ENCODE peak calls at places on chromosomes 5 and 9, in nine cellular contexts. J, I, S, R, L, D, H, A and E are unnamed samples. For H3K4me1, the result is how much of the 10 kb centered on the place peaks cover.

GRCh38 chr9:88974641-88975040 is 16.6 kb upstream of the S1PR3 start:
- DNase-seq in H (no peak), D (no peak), S (no peak), I (no peak), J (no peak), R (no peak), L (no peak), A (no peak), E (no peak)

GRCh38 chr9:93300585-93301081 is 116.7 kb downstream of the WNK2 start:
- DNase-seq in I (no peak), L (no peak), R (no peak), D (no peak), S (no peak), J (peak), A (no peak), H (no peak), E (peak)

GRCh38 chr9:34493972-34494535 is 28.7 kb downstream of the ENHO start:
- DNase-seq in I (peak), A (peak), J (peak), L (peak), R (no peak), H (peak), D (peak), S (peak), E (no peak)

GRCh38 chr5:62306494-62307363 is 723 bp downstream of the KIF2A start:
- DNase-seq in A (no peak), R (no peak), I (peak), D (peak), J (peak), S (peak), L (peak), H (peak), E (peak)

GRCh38 chr9:13049223-13049622 is 230.3 kb downstream of the MPDZ start:
- DNase-seq in H (no peak), A (no peak), J (no peak), S (no peak), D (no peak), R (no peak), L (no peak), I (no peak), E (no peak)

GRCh38 chr5:173472784-173473278 is 143.6 kb downstream of the BOD1 start:
- DNase-seq in A (no peak), D (no peak), S (no peak), I (no peak), R (no peak), H (peak), L (no peak), J (no peak), E (no peak)

GRCh38 chr9:125227761-125228160 is 13.4 kb downstream of the HSPA5 start:
- DNase-seq in S (no peak), J (no peak), D (no peak), H (no peak), I (no peak), A (no peak), L (no peak), R (no peak), E (no peak)

GRCh38 chr5:141683596-141684161 is 1.6 kb upstream of the ARAP3 start:
- DNase-seq in A (no peak), D (no peak), L (no peak), H (no peak), R (no peak), I (no peak), S (no peak), J (no peak), E (no peak)

GRCh38 chr9:35515766-35516165 is 25.9 kb downstream of the RUSC2 start:
- DNase-seq in I (peak), R (no peak), L (no peak), D (no peak), A (no peak), S (no peak), J (no peak), H (no peak), E (no peak)

GRCh38 chr5:61304611-61305369 is 27.3 kb upstream of the ZSWIM6 start:
- DNase-seq in D (no peak), A (no peak), R (no peak), H (peak), S (no peak), L (no peak), I (peak), J (peak), E (peak)

GRCh38 chr9:23073136-23073535 is 626.5 kb downstream of the DMRTA1 start:
- DNase-seq in H (no peak), R (no peak), L (no peak), J (no peak), D (no peak), S (no peak), I (no peak), A (no peak), E (no peak)

GRCh38 chr5:5178121-5178520 is 38.0 kb downstream of the ADAMTS16 start:
- DNase-seq in L (no peak), R (no peak), D (no peak), J (no peak), H (no peak), S (no peak), A (no peak), I (peak), E (no peak)

GRCh38 chr5:159099049-159099760 is 511 bp downstream of the EBF1 start:
- DNase-seq in S (peak), J (peak), A (peak), D (no peak), I (peak), H (peak), R (no peak), L (peak), E (peak)

GRCh38 chr9:33210006-33210715 is 29.8 kb upstream of the SPINK4 start:
- DNase-seq in H (no peak), L (no peak), A (no peak), R (no peak), S (no peak), J (no peak), I (no peak), D (no peak), E (no peak)

GRCh38 chr9:83472221-83472665 is 66.0 kb downstream of the FRMD3 start:
- DNase-seq in H (peak), A (no peak), R (no peak), I (peak), J (peak), S (no peak), L (peak), D (no peak), E (no peak)

GRCh38 chr5:58188287-58188651 is 271.6 kb downstream of the PLK2 start:
- DNase-seq in D (no peak), I (peak), L (no peak), H (peak), J (no peak), R (no peak), S (no peak), A (no peak), E (no peak)

GRCh38 chr5:96259211-96259772 is 173.8 kb downstream of the PCSK1 start:
- DNase-seq in D (no peak), H (peak), R (peak), L (no peak), A (no peak), J (no peak), I (peak), S (no peak), E (no peak)

GRCh38 chr5:28523887-28524637 is 1485.7 kb upstream of the CDH9 start:
- DNase-seq in H (peak), J (no peak), I (peak), D (peak), S (no peak), A (no peak), L (no peak), R (no peak), E (no peak)

GRCh38 chr9:19074836-19075235 is 25.6 kb downstream of the RRAGA start:
- DNase-seq in L (no peak), J (no peak), A (no peak), I (no peak), H (peak), D (no peak), S (no peak), R (no peak), E (no peak)

GRCh38 chr5:168411871-168412270 is 74.4 kb upstream of the RARS1 start:
- DNase-seq in R (no peak), J (no peak), D (no peak), L (no peak), H (no peak), S (no peak), A (no peak), I (no peak), E (no peak)

GRCh38 chr5:160833806-160834205 is 18.2 kb downstream of the ATP10B start:
- DNase-seq in D (no peak), J (no peak), R (no peak), S (no peak), A (no peak), H (no peak), I (no peak), L (no peak), E (no peak)
- H3K4me3 ChIP-seq in D (no peak), J (no peak), R (no peak), S (no peak), A (no peak), H (no peak), I (no peak), L (no peak), E (no peak)

GRCh38 chr5:116531117-116531516 is 43.5 kb downstream of the SEMA6A start:
- DNase-seq in S (no peak), A (no peak), D (no peak), J (no peak), L (no peak), I (no peak), R (no peak), H (no peak), E (no peak)

GRCh38 chr5:116534988-116535387 is 39.6 kb downstream of the SEMA6A start:
- DNase-seq in D (no peak), I (no peak), J (no peak), R (no peak), H (no peak), L (no peak), A (no peak), S (no peak), E (no peak)

GRCh38 chr5:116531635-116532034 is 43.0 kb downstream of the SEMA6A start:
- DNase-seq in A (no peak), I (no peak), H (no peak), R (no peak), S (no peak), L (no peak), J (no peak), D (no peak), E (no peak)

GRCh38 chr5:116530276-116530675 is 44.3 kb downstream of the SEMA6A start:
- DNase-seq in I (no peak), R (no peak), L (no peak), S (no peak), J (no peak), D (no peak), A (no peak), H (no peak), E (no peak)

GRCh38 chr5:116532762-116533525 is 41.7 kb downstream of the SEMA6A start:
- DNase-seq in S (no peak), J (no peak), D (no peak), R (no peak), I (no peak), L (no peak), A (no peak), H (no peak), E (no peak)
- TF ChIP-seq CTCF in S (no peak), J (no peak), D (no peak), R (no peak), I (no peak), L (no peak), A (no peak), H (no peak), E (no peak)

GRCh38 chr9:113987526-113987925 is 90.6 kb downstream of the AMBP start:
- DNase-seq in H (no peak), S (no peak), L (no peak), R (no peak), A (no peak), J (no peak), D (no peak), I (no peak), E (no peak)
- H3K4me1 ChIP-seq in H (under half), S (under half), L (under half), R (under half), A (under half), J (under half), D (under half), I (under half), E (under half)

DNA sequence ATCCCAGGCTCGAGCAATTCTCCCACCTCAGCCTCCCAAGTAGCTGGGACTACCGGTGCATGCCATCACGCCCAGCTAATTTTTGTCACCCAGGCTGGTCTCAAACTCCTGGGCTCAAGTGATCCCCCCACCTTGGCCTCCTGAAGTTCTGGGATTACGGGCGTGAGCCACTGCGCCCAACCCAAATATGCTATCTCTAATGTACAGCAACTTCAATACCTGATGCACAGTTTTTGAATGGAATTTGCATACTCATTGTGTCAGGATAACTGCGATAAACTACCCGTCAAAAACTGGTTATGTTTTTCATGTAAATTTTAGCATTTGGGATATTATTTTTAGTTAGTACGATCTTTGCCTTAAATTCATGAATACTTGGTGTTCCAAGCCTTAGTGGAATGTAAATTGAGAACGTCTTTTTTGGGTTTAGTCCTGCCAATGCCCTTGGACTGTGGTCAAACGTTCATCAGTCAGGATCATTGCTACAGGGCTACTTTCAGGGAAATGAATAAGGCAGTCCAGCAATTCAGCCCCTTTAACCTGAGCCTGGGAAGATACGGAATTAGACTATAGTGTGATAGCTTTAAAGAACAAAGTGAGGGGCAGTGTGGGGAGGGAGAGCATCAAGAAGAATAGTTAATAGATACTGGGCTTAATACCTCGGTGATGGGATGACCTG is 4.5 kb downstream of the UGCG start:
- DNase-seq in H (no peak), I (no peak), J (no peak), D (no peak), S (no peak), R (no peak), L (no peak), A (no peak), E (no peak)
- H3K4me3 ChIP-seq in H (peak), I (no peak), J (no peak), D (no peak), S (no peak), R (peak), L (no peak), A (no peak), E (peak)

GRCh38 chr5:37495210-37495609 is 116.1 kb downstream of the WDR70 start:
- DNase-seq in S (no peak), D (no peak), H (peak), R (no peak), J (no peak), L (no peak), A (no peak), I (peak), E (no peak)
- TF ChIP-seq CTCF in S (no peak), D (no peak), H (peak), R (no peak), J (no peak), L (no peak), A (no peak), I (peak), E (no peak)

GRCh38 chr5:139662617-139663016 is 14.5 kb downstream of the CXXC5 start:
- DNase-seq in L (no peak), A (no peak), S (no peak), H (no peak), J (no peak), I (no peak), D (no peak), R (no peak), E (no peak)
- H3K4me1 ChIP-seq in L (half or more), A (under half), S (under half), H (under half), J (under half), I (half or more), D (half or more), R (half or more), E (half or more)

GRCh38 chr5:77305921-77306320 is 95.4 kb downstream of the PDE8B start:
- DNase-seq in S (no peak), I (no peak), J (no peak), H (peak), L (no peak), D (no peak), R (no peak), A (no peak), E (no peak)

GRCh38 chr5:77305222-77305846 is 94.9 kb downstream of the PDE8B start:
- DNase-seq in I (no peak), S (no peak), D (no peak), H (no peak), R (no peak), L (no peak), A (no peak), J (no peak), E (no peak)

GRCh38 chr5:77308154-77308960 is 97.9 kb downstream of the PDE8B start:
- DNase-seq in J (no peak), R (no peak), S (no peak), A (no peak), I (no peak), H (no peak), D (no peak), L (no peak), E (no peak)

GRCh38 chr5:77304388-77304787 is 93.9 kb downstream of the PDE8B start:
- DNase-seq in I (no peak), D (no peak), A (no peak), H (no peak), S (no peak), L (no peak), R (no peak), J (no peak), E (no peak)

GRCh38 chr5:77306531-77306930 is 96.1 kb downstream of the PDE8B start:
- DNase-seq in A (no peak), D (no peak), R (no peak), S (no peak), J (no peak), H (no peak), L (no peak), I (no peak), E (no peak)
- H3K4me3 ChIP-seq in A (no peak), D (no peak), R (no peak), S (no peak), J (no peak), H (no peak), L (no peak), I (no peak), E (no peak)

GRCh38 chr9:90899287-90899686 is 97.7 kb downstream of the SYK start:
- DNase-seq in L (no peak), R (no peak), H (no peak), J (no peak), I (no peak), A (no peak), D (no peak), S (no peak), E (no peak)

GRCh38 chr9:90903731-90904422 is 102.3 kb downstream of the SYK start:
- DNase-seq in H (no peak), J (no peak), I (no peak), A (no peak), R (no peak), L (no peak), D (no peak), S (no peak), E (no peak)

GRCh38 chr9:90898229-90898628 is 96.6 kb downstream of the SYK start:
- DNase-seq in S (no peak), I (no peak), A (no peak), J (no peak), H (peak), D (no peak), L (no peak), R (no peak), E (no peak)

GRCh38 chr9:90901933-90902332 is 100.3 kb downstream of the SYK start:
- DNase-seq in I (no peak), H (no peak), D (no peak), R (no peak), S (no peak), L (no peak), A (no peak), J (no peak), E (no peak)

GRCh38 chr9:90900130-90900529 is 98.5 kb downstream of the SYK start:
- DNase-seq in A (no peak), S (no peak), R (no peak), H (peak), I (no peak), J (no peak), D (no peak), L (peak), E (no peak)
- TF ChIP-seq CTCF in A (no peak), S (no peak), R (no peak), H (peak), I (no peak), J (no peak), D (no peak), L (peak), E (no peak)

DNA sequence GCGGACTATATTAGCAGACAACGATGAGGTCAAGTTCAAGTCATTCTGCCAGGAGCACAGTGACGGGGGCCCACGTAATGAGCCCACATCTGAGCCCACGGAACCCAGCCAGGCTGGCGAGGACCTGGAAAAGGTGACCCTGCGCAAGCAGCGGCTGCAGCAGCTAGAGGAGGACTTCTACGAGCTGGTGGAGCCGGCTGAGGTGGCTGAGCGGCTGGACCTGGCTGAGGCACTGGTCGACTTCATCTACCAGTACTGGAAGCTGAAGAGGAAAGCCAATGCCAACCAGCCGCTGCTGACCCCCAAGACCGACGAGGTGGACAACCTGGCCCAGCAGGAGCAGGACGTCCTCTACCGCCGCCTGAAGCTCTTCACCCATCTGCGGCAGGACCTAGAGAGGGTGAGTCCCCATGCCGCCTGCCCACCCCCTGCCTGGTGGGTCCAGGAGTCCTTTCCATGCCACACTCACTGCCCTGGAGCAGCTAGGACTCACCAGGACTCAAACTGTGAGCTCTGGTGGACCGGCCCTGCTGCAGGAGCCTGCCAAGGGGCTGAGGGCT is 40.8 kb downstream of the JADE2 start:
- DNase-seq in I (no peak), D (no peak), A (no peak), L (no peak), J (no peak), H (no peak), S (no peak), R (no peak), E (peak)
- H3K4me1 ChIP-seq in I (under half), D (half or more), A (under half), L (half or more), J (under half), H (under half), S (under half), R (under half), E (under half)